ENCODE peak calls at places on chromosomes 11 and 22, in ten cellular contexts. O, Y, A, G, U, I, Z, M, X and E are unnamed samples.

GRCh38 chr22:29693671-29694070 is 26.1 kb upstream of the CABP7 start:
- DNase-seq in G (no peak), X (no peak), Z (no peak), M (no peak), I (no peak), U (no peak), O (no peak), A (no peak), Y (no peak), E (no peak)

GRCh38 chr22:30694638-30695350 is at the start of gene OSBP2:
- DNase-seq in G (no peak), U (peak; percentile 76), I (no peak), Y (peak; percentile 50), Z (no peak), O (peak; percentile 78), M (no peak), X (peak; percentile 37), A (peak; percentile 34), E (peak; percentile 62)

GRCh38 chr11:9144828-9145227 is 53.4 kb upstream of the SCUBE2 start:
- DNase-seq in Y (no peak), M (no peak), I (no peak), U (no peak), O (no peak), Z (no peak), G (peak; percentile 52), X (no peak), A (no peak), E (no peak)

GRCh38 chr11:60871378-60872061 is 4.2 kb downstream of the ZP1 start:
- DNase-seq in G (peak; percentile 77), Z (peak; percentile 63), U (no peak), X (no peak), M (no peak), Y (no peak), I (no peak), A (no peak), O (no peak), E (no peak)

GRCh38 chr11:71435278-71435951 is 12.8 kb downstream of the DHCR7 start:
- DNase-seq in Z (no peak), M (no peak), A (no peak), O (no peak), G (no peak), X (no peak), Y (no peak), I (no peak), U (no peak), E (no peak)

GRCh38 chr11:124762077-124762623 is at the start of gene ESAM:
- DNase-seq in M (no peak), Z (no peak), I (peak; percentile 75), U (no peak), G (no peak), X (peak; percentile 79), O (peak; percentile 72), A (peak; percentile 84), Y (peak; percentile 85), E (peak; percentile 64)

GRCh38 chr11:27429740-27430451 is 42.7 kb downstream of the LGR4 start:
- DNase-seq in U (no peak), X (no peak), G (no peak), Y (no peak), A (no peak), M (no peak), O (no peak), Z (no peak), I (no peak), E (no peak)

GRCh38 chr11:56521955-56522354 is 21.1 kb downstream of the OR5M11 start:
- DNase-seq in Y (no peak), O (peak; percentile 24), X (peak; percentile 18), G (no peak), A (no peak), Z (no peak), M (no peak), I (peak; percentile 1), U (no peak), E (peak; percentile 10)

GRCh38 chr11:116219171-116219635 is 553.6 kb downstream of the BUD13 start:
- DNase-seq in M (no peak), Z (no peak), O (no peak), U (no peak), G (no peak), A (no peak), Y (no peak), X (no peak), I (no peak), E (no peak)

GRCh38 chr11:12411806-12412727 is 34.7 kb downstream of the PARVA start:
- DNase-seq in M (peak; percentile 85), U (no peak), I (peak; percentile 37), Z (peak; percentile 91), O (peak; percentile 82), A (peak; percentile 61), Y (no peak), X (peak; percentile 62), G (peak; percentile 86), E (peak; percentile 81)

GRCh38 chr11:40491341-40491740 is 968.1 kb downstream of the LRRC4C start:
- DNase-seq in Y (no peak), A (no peak), U (no peak), G (no peak), X (no peak), O (no peak), Z (no peak), M (no peak), I (no peak), E (no peak)

GRCh38 chr22:48827228-48827810 is 1000.4 kb downstream of the BRD1 start:
- DNase-seq in G (peak; percentile 4), Y (no peak), U (no peak), Z (no peak), A (no peak), O (no peak), M (no peak), X (no peak), I (no peak), E (no peak)

GRCh38 chr11:118998388-118998717 is 415 bp downstream of the CENATAC start:
- DNase-seq in U (no peak), Y (no peak), I (no peak), Z (no peak), M (no peak), X (no peak), G (no peak), O (no peak), A (no peak), E (peak; percentile 10)

GRCh38 chr11:118998822-118999221 is 884 bp downstream of the CENATAC start:
- DNase-seq in I (no peak), Y (no peak), M (peak; percentile 27), X (no peak), A (no peak), O (peak; percentile 53), Z (peak; percentile 70), G (peak; percentile 76), U (no peak), E (peak; percentile 59)

GRCh38 chr11:118997627-118998387 is at the start of gene CENATAC:
- DNase-seq in Y (peak; percentile 95), X (peak; percentile 95), O (peak; percentile 99), Z (peak; percentile 85), A (peak; percentile 98), U (peak; percentile 94), M (peak; percentile 48), G (peak; percentile 86), I (peak; percentile 96), E (peak; percentile 87)

GRCh38 chr11:119000906-119001305 is 3.0 kb downstream of the CENATAC start:
- DNase-seq in U (no peak), I (no peak), A (no peak), O (no peak), G (no peak), Z (no peak), M (no peak), Y (no peak), X (no peak), E (no peak)

GRCh38 chr11:118996926-118997626 is 862 bp upstream of the CENATAC start:
- DNase-seq in U (no peak), M (no peak), Z (peak; percentile 41), G (no peak), O (peak; percentile 18), A (no peak), X (peak; percentile 78), Y (peak; percentile 51), I (peak; percentile 69), E (no peak)
- TF ChIP-seq CTCF in U (peak; percentile 62), M (peak; percentile 48), Z (peak; percentile 36), G (peak; percentile 36), O (peak; percentile 29), A (no peak), X (peak; percentile 51), Y (peak; percentile 55), I (peak; percentile 65), E (no peak)

GRCh38 chr22:42114721-42115120 is 15.9 kb downstream of the CYP2D6 start:
- DNase-seq in U (no peak), Y (no peak), G (peak; percentile 39), I (peak; percentile 30), X (peak; percentile 26), Z (peak; percentile 31), M (no peak), A (no peak), O (peak; percentile 82), E (no peak)
- TF ChIP-seq CTCF in U (peak; percentile 59), Y (no peak), G (peak; percentile 55), I (peak; percentile 60), X (peak; percentile 13), Z (peak; percentile 28), M (peak; percentile 48), A (no peak), O (peak; percentile 71), E (no peak)

DNA sequence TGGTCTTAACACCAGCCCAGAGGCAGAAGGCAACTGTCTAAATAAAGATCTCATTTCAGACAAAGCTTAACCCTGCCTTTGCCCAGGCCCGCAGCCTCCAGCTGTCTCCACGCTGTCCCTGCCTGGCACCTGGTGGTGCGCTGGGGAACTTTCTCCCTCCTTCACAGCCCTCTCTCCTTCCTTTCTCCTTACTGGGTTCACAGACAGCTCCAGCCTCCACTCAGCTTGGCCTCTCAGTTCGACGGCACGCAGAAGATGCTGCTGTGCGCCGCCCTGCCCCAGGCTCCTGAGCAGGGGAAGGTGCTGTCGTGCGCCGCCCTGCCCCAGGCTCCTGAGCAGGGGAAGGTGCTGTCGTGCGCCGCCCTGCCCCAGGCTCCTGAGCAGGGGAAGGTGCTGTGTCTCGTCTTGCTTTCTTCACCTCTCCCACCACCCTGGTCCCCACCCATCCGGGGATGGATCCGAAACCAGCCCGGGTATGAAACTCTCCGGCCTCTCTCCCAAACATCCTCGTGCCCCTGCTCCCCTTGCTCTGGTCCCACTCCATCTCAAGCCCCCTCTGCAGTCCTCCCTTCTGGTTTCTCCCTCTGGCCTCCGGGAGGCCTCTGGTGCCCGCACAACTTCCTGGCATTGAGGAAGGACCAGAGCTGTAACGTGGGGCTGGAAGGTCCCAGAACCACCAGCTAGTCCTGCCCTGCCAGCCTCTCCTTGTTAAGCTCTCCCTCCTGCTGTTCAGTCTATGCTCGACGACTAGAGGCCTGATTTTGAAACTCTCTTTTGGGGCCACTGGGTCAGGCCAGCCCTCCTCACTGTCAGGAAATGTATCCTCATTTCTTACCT is 22.9 kb upstream of the JAM3 start:
- DNase-seq in I (no peak), U (no peak), X (no peak), A (no peak), Y (no peak), G (peak; percentile 27), M (no peak), Z (no peak), O (peak; percentile 61), E (peak; percentile 15)
- TF ChIP-seq CTCF in I (no peak), U (peak; percentile 63), X (peak; percentile 14), A (no peak), Y (no peak), G (peak; percentile 49), M (peak; percentile 58), Z (peak; percentile 18), O (peak; percentile 58), E (no peak)

DNA sequence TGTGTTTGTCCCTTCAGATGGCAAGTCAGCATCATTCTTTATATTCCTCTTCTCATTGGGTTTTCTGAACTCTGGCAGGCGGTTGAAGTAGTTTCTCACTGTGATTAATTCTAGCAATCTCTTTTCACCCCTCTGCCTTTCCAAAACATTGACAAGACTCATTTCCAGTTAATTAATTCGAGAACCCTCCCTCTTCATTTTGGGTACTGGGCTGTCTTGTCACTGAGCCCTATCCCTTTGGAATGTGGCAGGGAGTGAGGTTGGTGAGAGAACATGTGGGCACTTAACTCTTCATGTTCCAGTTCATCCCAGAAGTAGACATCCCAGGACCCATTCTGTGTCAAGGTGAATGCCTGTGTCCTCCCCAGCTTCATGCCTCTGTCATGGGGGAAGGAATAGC is 133.0 kb downstream of the WNT7B start:
- DNase-seq in M (no peak), G (no peak), A (no peak), O (peak; percentile 61), Y (no peak), U (no peak), I (no peak), X (no peak), Z (no peak), E (no peak)
- TF ChIP-seq CTCF in M (no peak), G (no peak), A (no peak), O (no peak), Y (no peak), U (no peak), I (no peak), X (no peak), Z (no peak), E (no peak)